ENCODE peak calls at places on chromosomes 3 and 15, in five cellular contexts. J, Y, Z, D and T are unnamed samples.

GRCh38 chr15:29636921-29637320 is 185.3 kb downstream of the TJP1 start:
- DNase-seq in D (no peak), Y (no peak), J (no peak), Z (no peak), T (no peak)

GRCh38 chr3:7367968-7368367 is 507.1 kb downstream of the GRM7 start:
- DNase-seq in Y (no peak), D (no peak), Z (no peak), J (no peak), T (no peak)

GRCh38 chr15:41493205-41493901 is at the start of gene ITPKA:
- DNase-seq in Z (peak), J (peak), Y (peak), D (peak), T (peak)

GRCh38 chr3:123949606-123950005 is 11.4 kb downstream of the CCDC14 start:
- DNase-seq in Y (no peak), D (no peak), J (no peak), Z (no peak), T (no peak)

GRCh38 chr3:122932251-122932967 is 95.2 kb downstream of the SEMA5B start:
- DNase-seq in Y (no peak), Z (no peak), D (no peak), J (peak), T (no peak)

GRCh38 chr15:75639191-75639708 is 774 bp downstream of the IMP3 start:
- DNase-seq in Z (no peak), J (no peak), Y (no peak), D (no peak), T (peak)

GRCh38 chr3:195001961-195002861 is 268.7 kb downstream of the XXYLT1 start:
- DNase-seq in Y (peak), J (peak), D (peak), Z (no peak), T (peak)

GRCh38 chr3:13017361-13018038 is 55.7 kb downstream of the IQSEC1 start:
- DNase-seq in Z (no peak), D (no peak), Y (no peak), J (no peak), T (no peak)

GRCh38 chr3:44802006-44802405 is 40.4 kb downstream of the KIF15 start:
- DNase-seq in J (no peak), D (no peak), Z (no peak), Y (no peak), T (no peak)

GRCh38 chr15:67700023-67700422 is 125.3 kb upstream of the SKOR1 start:
- DNase-seq in J (no peak), Z (no peak), D (no peak), Y (no peak), T (no peak)

GRCh38 chr15:81292516-81293001 is 31.4 kb downstream of the STARD5 start:
- DNase-seq in D (no peak), Z (no peak), J (no peak), Y (no peak), T (no peak)

GRCh38 chr3:109081746-109082510 is 36.0 kb downstream of the MORC1 start:
- DNase-seq in Z (no peak), D (peak), Y (no peak), J (peak), T (peak)

GRCh38 chr3:133038089-133038730 is at the start of gene TMEM108:
- DNase-seq in D (no peak), Y (peak), J (peak), Z (no peak), T (peak)

GRCh38 chr15:57411945-57412768 is 35.9 kb downstream of the CGNL1 start:
- DNase-seq in D (no peak), Z (no peak), J (no peak), Y (no peak), T (no peak)

GRCh38 chr15:33234019-33234418 is 39.5 kb upstream of the FMN1 start:
- DNase-seq in J (peak), Z (no peak), Y (no peak), D (peak), T (peak)

GRCh38 chr3:99999541-99999940 is 114.8 kb downstream of the FILIP1L start:
- DNase-seq in Y (no peak), D (no peak), Z (no peak), J (no peak), T (no peak)

GRCh38 chr3:98630416-98630815 is 37.0 kb upstream of the CPOX start:
- DNase-seq in D (no peak), Y (no peak), J (no peak), Z (no peak), T (no peak)

GRCh38 chr3:192010490-192010889 is 549.5 kb downstream of the PYDC2 start:
- DNase-seq in J (no peak), D (no peak), Z (no peak), Y (no peak), T (no peak)

GRCh38 chr3:131549340-131549739 is 46.6 kb upstream of the MRPL3 start:
- DNase-seq in Y (no peak), J (no peak), D (no peak), Z (no peak), T (peak)

GRCh38 chr3:42743204-42743995 is 29.7 kb downstream of the CCDC13 start:
- DNase-seq in J (no peak), Y (no peak), D (no peak), Z (no peak), T (no peak)

GRCh38 chr3:110246796-110247369 is 824.7 kb upstream of the NECTIN3 start:
- DNase-seq in J (no peak), Z (no peak), D (no peak), Y (no peak), T (no peak)

GRCh38 chr3:147410518-147411234 is 1.5 kb downstream of the ZIC1 start:
- DNase-seq in D (no peak), J (no peak), Y (no peak), Z (no peak), T (no peak)

GRCh38 chr15:83571820-83572707 is 81.9 kb upstream of the ADAMTSL3 start:
- DNase-seq in Z (no peak), J (no peak), D (no peak), Y (no peak), T (peak)

GRCh38 chr3:64114651-64115050 is 91.4 kb upstream of the PSMD6 start:
- DNase-seq in Y (no peak), Z (no peak), J (no peak), D (no peak), T (no peak)

GRCh38 chr3:160564205-160564922 is 1.0 kb downstream of the KPNA4 start:
- DNase-seq in J (peak), Y (peak), Z (no peak), D (peak), T (peak)

GRCh38 chr3:21665444-21665843 is 85.6 kb downstream of the ZNF385D start:
- DNase-seq in J (no peak), Y (no peak), Z (no peak), D (no peak), T (no peak)

GRCh38 chr3:137978328-137978727 is 31.6 kb upstream of the CLDN18 start:
- DNase-seq in J (no peak), Z (no peak), Y (no peak), D (no peak), T (no peak)

GRCh38 chr3:135862361-135862760 is 103.2 kb upstream of the PPP2R3A start:
- DNase-seq in Y (no peak), D (no peak), J (no peak), Z (no peak), T (no peak)

GRCh38 chr3:31252216-31253185 is 280.2 kb upstream of the STT3B start:
- DNase-seq in J (no peak), D (no peak), Z (no peak), Y (no peak), T (no peak)

GRCh38 chr3:115301364-115301860 is 154.3 kb upstream of the ZBTB20 start:
- DNase-seq in D (no peak), J (peak), Z (no peak), Y (no peak), T (no peak)